ENCODE peak calls at places on chromosomes 1 and 21, in five cellular contexts. F, N, R, W and M are unnamed samples.
A peak's percentile ranks its signal among the peaks of the same experiment; 100 is the strongest.

GRCh38 chr1:62111084-62111483 is 83.6 kb upstream of the L1TD1 start:
- DNase-seq in F (no peak), N (no peak), R (no peak), W (no peak), M (no peak)

GRCh38 chr1:78591971-78592370 is 28.3 kb upstream of the IFI44L start:
- DNase-seq in F (no peak), N (no peak), R (no peak), W (no peak), M (no peak)

GRCh38 chr1:231951399-231951798 is 324.8 kb downstream of the DISC1 start:
- DNase-seq in F (no peak), N (no peak), R (no peak), W (no peak), M (no peak)

GRCh38 chr1:1973716-1974642 is 29.6 kb downstream of the CFAP74 start:
- DNase-seq in F (no peak), N (no peak), R (no peak), W (no peak), M (no peak)

GRCh38 chr1:230144765-230145504 is 77.9 kb downstream of the GALNT2 start:
- DNase-seq in F (no peak), N (no peak), R (no peak), W (no peak), M (no peak)

GRCh38 chr1:172699111-172699510 is 40.2 kb downstream of the FASLG start:
- DNase-seq in F (peak; percentile 8), N (peak; percentile 68), R (no peak), W (peak; percentile 22), M (peak; percentile 81)

GRCh38 chr1:3898994-3899775 is 887 bp downstream of the C1orf174 start:
- DNase-seq in F (no peak), N (no peak), R (no peak), W (no peak), M (no peak)

GRCh38 chr1:207084701-207085180 is 3.9 kb upstream of the C4BPB start:
- DNase-seq in F (no peak), N (peak; percentile 38), R (no peak), W (peak; percentile 39), M (peak; percentile 78)

GRCh38 chr1:183633676-183634343 is 1.8 kb downstream of the ARPC5 start:
- DNase-seq in F (no peak), N (no peak), R (no peak), W (peak; percentile 81), M (no peak)

GRCh38 chr1:118900643-118901440 is 87.3 kb downstream of the TBX15 start:
- DNase-seq in F (no peak), N (no peak), R (no peak), W (no peak), M (no peak)

GRCh38 chr1:117592155-117592554 is 13.7 kb upstream of the TENT5C start:
- DNase-seq in F (no peak), N (no peak), R (no peak), W (no peak), M (no peak)

GRCh38 chr1:20409971-20410370 is 76.0 kb downstream of the CAMK2N1 start:
- DNase-seq in F (no peak), N (no peak), R (no peak), W (no peak), M (peak; percentile 18)

GRCh38 chr1:19872190-19872589 is 10.0 kb upstream of the OTUD3 start:
- DNase-seq in F (no peak), N (no peak), R (no peak), W (no peak), M (peak; percentile 86)

GRCh38 chr1:210250998-210251679 is 18.5 kb downstream of the SERTAD4 start:
- DNase-seq in F (no peak), N (no peak), R (peak; percentile 62), W (no peak), M (peak; percentile 58)

GRCh38 chr1:65949230-65949626 is 156.5 kb downstream of the PDE4B start:
- DNase-seq in F (no peak), N (no peak), R (no peak), W (no peak), M (no peak)

GRCh38 chr1:201850053-201850397 is 21.1 kb downstream of the IPO9 start:
- DNase-seq in F (no peak), N (no peak), R (no peak), W (peak; percentile 53), M (no peak)

GRCh38 chr1:227192163-227192562 is 126.1 kb downstream of the CDC42BPA start:
- DNase-seq in F (no peak), N (no peak), R (no peak), W (peak; percentile 90), M (no peak)

GRCh38 chr21:41761211-41762181 is 5.4 kb downstream of the RIPK4 start:
- DNase-seq in F (no peak), N (no peak), R (no peak), W (no peak), M (no peak)